ENCODE peak calls at places on chromosomes 6 and 20, in five cellular contexts. One of them, this sample, is unnamed.

GRCh38 chr6:96014846-96015245 is 928 bp upstream of the FUT9 start:
- DNase-seq in tibial nerve: no peak
- DNase-seq in NCI-H1092 treated with DMSO at 0.1 percent for 48 hours: peak
- DNase-seq in skeletal muscle cell: no peak
- DNase-seq in neural progenitor cell: no peak
- DNase-seq in this sample: no peak

GRCh38 chr20:50256577-50256976 is 65.9 kb downstream of the CEBPB start:
- DNase-seq in tibial nerve: no peak
- DNase-seq in NCI-H1092 treated with DMSO at 0.1 percent for 48 hours: no peak
- DNase-seq in skeletal muscle cell: no peak
- DNase-seq in neural progenitor cell: no peak
- DNase-seq in this sample: no peak

GRCh38 chr6:118873239-118873638 is 20.7 kb upstream of the ASF1A start:
- DNase-seq in tibial nerve: no peak
- DNase-seq in NCI-H1092 treated with DMSO at 0.1 percent for 48 hours: no peak
- DNase-seq in skeletal muscle cell: no peak
- DNase-seq in neural progenitor cell: no peak
- DNase-seq in this sample: no peak

GRCh38 chr6:113351183-113351834 is 505.8 kb upstream of the MARCKS start:
- DNase-seq in tibial nerve: peak
- DNase-seq in NCI-H1092 treated with DMSO at 0.1 percent for 48 hours: no peak
- DNase-seq in skeletal muscle cell: peak
- DNase-seq in neural progenitor cell: no peak
- DNase-seq in this sample: no peak

GRCh38 chr6:144898052-144898689 is 613.0 kb downstream of the UTRN start:
- DNase-seq in tibial nerve: no peak
- DNase-seq in NCI-H1092 treated with DMSO at 0.1 percent for 48 hours: no peak
- DNase-seq in skeletal muscle cell: peak
- DNase-seq in neural progenitor cell: no peak
- DNase-seq in this sample: no peak

GRCh38 chr20:29318871-29319461 is 1938.5 kb upstream of the DEFB115 start:
- DNase-seq in tibial nerve: no peak
- DNase-seq in NCI-H1092 treated with DMSO at 0.1 percent for 48 hours: no peak
- DNase-seq in skeletal muscle cell: no peak
- DNase-seq in neural progenitor cell: no peak
- DNase-seq in this sample: no peak

GRCh38 chr6:156771047-156771446 is 6.1 kb upstream of the ARID1B start:
- DNase-seq in tibial nerve: no peak
- DNase-seq in NCI-H1092 treated with DMSO at 0.1 percent for 48 hours: no peak
- DNase-seq in skeletal muscle cell: no peak
- DNase-seq in neural progenitor cell: no peak
- DNase-seq in this sample: no peak

GRCh38 chr6:1524040-1524480 is 85.7 kb upstream of the FOXC1 start:
- DNase-seq in tibial nerve: peak
- DNase-seq in NCI-H1092 treated with DMSO at 0.1 percent for 48 hours: no peak
- DNase-seq in skeletal muscle cell: peak
- DNase-seq in neural progenitor cell: peak
- DNase-seq in this sample: peak

GRCh38 chr6:160088069-160088773 is 33.4 kb upstream of the SLC22A1 start:
- DNase-seq in tibial nerve: peak
- DNase-seq in NCI-H1092 treated with DMSO at 0.1 percent for 48 hours: peak
- DNase-seq in skeletal muscle cell: peak
- DNase-seq in neural progenitor cell: peak
- DNase-seq in this sample: peak

GRCh38 chr6:165661416-165662001 is 1.5 kb downstream of the PDE10A start:
- DNase-seq in tibial nerve: no peak
- DNase-seq in NCI-H1092 treated with DMSO at 0.1 percent for 48 hours: peak
- DNase-seq in skeletal muscle cell: no peak
- DNase-seq in neural progenitor cell: peak
- DNase-seq in this sample: no peak

GRCh38 chr6:168414696-168415095 is 26.3 kb upstream of the SMOC2 start:
- DNase-seq in tibial nerve: no peak
- DNase-seq in NCI-H1092 treated with DMSO at 0.1 percent for 48 hours: peak
- DNase-seq in skeletal muscle cell: no peak
- DNase-seq in neural progenitor cell: no peak
- DNase-seq in this sample: no peak

GRCh38 chr6:148743476-148743875 is 3.4 kb upstream of the UST start:
- DNase-seq in tibial nerve: no peak
- DNase-seq in NCI-H1092 treated with DMSO at 0.1 percent for 48 hours: no peak
- DNase-seq in skeletal muscle cell: no peak
- DNase-seq in neural progenitor cell: no peak
- DNase-seq in this sample: no peak

GRCh38 chr6:151372164-151372563 is 19.2 kb downstream of the ZBTB2 start:
- DNase-seq in tibial nerve: no peak
- DNase-seq in NCI-H1092 treated with DMSO at 0.1 percent for 48 hours: no peak
- DNase-seq in skeletal muscle cell: no peak
- DNase-seq in neural progenitor cell: no peak
- DNase-seq in this sample: no peak

This sample was measured in WTC11.